ENCODE peak calls at places on chromosomes 16 and 17, in eight cellular contexts. I, A, K, V, P, L, R and Y are unnamed samples.

GRCh38 chr16:86605950-86606349 is 27.6 kb downstream of the FOXL1 start:
- DNase-seq in I (no peak), A (no peak), K (no peak), V (no peak), P (no peak), L (no peak), R (no peak), Y (no peak)

GRCh38 chr16:47917118-47917517 is 238.7 kb downstream of the ABCC12 start:
- DNase-seq in I (no peak), A (no peak), K (no peak), V (no peak), P (no peak), L (no peak), R (no peak), Y (no peak)

GRCh38 chr17:80191192-80191591 is 21.4 kb downstream of the CARD14 start:
- DNase-seq in I (no peak), A (no peak), K (peak; percentile 75), V (no peak), P (no peak), L (no peak), R (no peak), Y (no peak)

GRCh38 chr17:81481011-81481799 is 31.4 kb downstream of the ACTG1 start:
- DNase-seq in I (no peak), A (no peak), K (peak; percentile 77), V (no peak), P (peak; percentile 99), L (peak; percentile 79), R (peak; percentile 75), Y (no peak)

GRCh38 chr17:27485125-27485524 is 28.9 kb downstream of the KSR1 start:
- DNase-seq in I (no peak), A (no peak), K (no peak), V (peak; percentile 8), P (no peak), L (no peak), R (no peak), Y (no peak)

GRCh38 chr17:512926-513325 is 160.3 kb upstream of the RPH3AL start:
- DNase-seq in I (no peak), A (no peak), K (no peak), V (no peak), P (peak; percentile 77), L (no peak), R (peak; percentile 76), Y (no peak)

GRCh38 chr17:11221196-11221595 is 19.8 kb upstream of the SHISA6 start:
- DNase-seq in I (no peak), A (no peak), K (no peak), V (no peak), P (no peak), L (no peak), R (no peak), Y (no peak)

GRCh38 chr16:26012376-26012775 is 320.6 kb downstream of the HS3ST4 start:
- DNase-seq in I (no peak), A (no peak), K (no peak), V (no peak), P (no peak), L (no peak), R (no peak), Y (no peak)

GRCh38 chr16:59683709-59684108 is 949.6 kb upstream of the GOT2 start:
- DNase-seq in I (no peak), A (no peak), K (no peak), V (no peak), P (no peak), L (no peak), R (peak; percentile 20), Y (no peak)

GRCh38 chr16:6265956-6266355 is 1066.7 kb upstream of the RBFOX1 start:
- DNase-seq in I (no peak), A (no peak), K (no peak), V (no peak), P (no peak), L (no peak), R (no peak), Y (no peak)

GRCh38 chr17:17647521-17648178 is 33.6 kb upstream of the RAI1 start:
- DNase-seq in I (no peak), A (no peak), K (no peak), V (no peak), P (no peak), L (peak; percentile 32), R (no peak), Y (no peak)

GRCh38 chr17:79851461-79851817 is 12.2 kb upstream of the CBX4 start:
- DNase-seq in I (no peak), A (peak; percentile 91), K (no peak), V (peak; percentile 90), P (no peak), L (no peak), R (no peak), Y (no peak)

GRCh38 chr16:68404736-68405345 is 43.5 kb downstream of the SMPD3 start:
- DNase-seq in I (no peak), A (no peak), K (no peak), V (no peak), P (no peak), L (no peak), R (no peak), Y (no peak)

GRCh38 chr16:74730049-74730683 is 29.5 kb upstream of the MLKL start:
- DNase-seq in I (no peak), A (no peak), K (no peak), V (peak; percentile 78), P (no peak), L (peak; percentile 53), R (no peak), Y (no peak)

GRCh38 chr16:86508947-86509758 is 1.2 kb upstream of the FOXF1 start:
- DNase-seq in I (no peak), A (peak; percentile 32), K (peak; percentile 63), V (peak; percentile 27), P (no peak), L (peak; percentile 70), R (peak; percentile 86), Y (no peak)

GRCh38 chr17:7495906-7496434 is 11.8 kb downstream of the POLR2A start:
- DNase-seq in I (no peak), A (no peak), K (no peak), V (no peak), P (no peak), L (no peak), R (no peak), Y (no peak)

GRCh38 chr16:19861811-19862327 is 22.8 kb downstream of the GPRC5B start:
- DNase-seq in I (no peak), A (no peak), K (peak; percentile 79), V (no peak), P (no peak), L (no peak), R (no peak), Y (no peak)

GRCh38 chr17:42618442-42619150 is 9.1 kb downstream of the TUBG1 start:
- DNase-seq in I (peak; percentile 97), A (no peak), K (peak; percentile 91), V (peak; percentile 79), P (peak; percentile 55), L (peak; percentile 64), R (no peak), Y (peak; percentile 50)

GRCh38 chr16:81005644-81006471 is 827 bp downstream of the CMC2 start:
- DNase-seq in I (peak; percentile 10), A (peak; percentile 21), K (peak; percentile 46), V (no peak), P (no peak), L (peak; percentile 10), R (peak; percentile 52), Y (no peak)

GRCh38 chr16:86398622-86399021 is 111.7 kb upstream of the FOXF1 start:
- DNase-seq in I (no peak), A (no peak), K (no peak), V (no peak), P (no peak), L (no peak), R (peak; percentile 35), Y (no peak)

GRCh38 chr16:56388209-56388608 is 37.1 kb downstream of the AMFR start:
- DNase-seq in I (no peak), A (no peak), K (no peak), V (no peak), P (no peak), L (no peak), R (peak; percentile 76), Y (no peak)

GRCh38 chr16:35724551-35724950 is 2265.1 kb downstream of the TP53TG3F start:
- DNase-seq in I (no peak), A (no peak), K (no peak), V (no peak), P (no peak), L (no peak), R (no peak), Y (no peak)

DNA sequence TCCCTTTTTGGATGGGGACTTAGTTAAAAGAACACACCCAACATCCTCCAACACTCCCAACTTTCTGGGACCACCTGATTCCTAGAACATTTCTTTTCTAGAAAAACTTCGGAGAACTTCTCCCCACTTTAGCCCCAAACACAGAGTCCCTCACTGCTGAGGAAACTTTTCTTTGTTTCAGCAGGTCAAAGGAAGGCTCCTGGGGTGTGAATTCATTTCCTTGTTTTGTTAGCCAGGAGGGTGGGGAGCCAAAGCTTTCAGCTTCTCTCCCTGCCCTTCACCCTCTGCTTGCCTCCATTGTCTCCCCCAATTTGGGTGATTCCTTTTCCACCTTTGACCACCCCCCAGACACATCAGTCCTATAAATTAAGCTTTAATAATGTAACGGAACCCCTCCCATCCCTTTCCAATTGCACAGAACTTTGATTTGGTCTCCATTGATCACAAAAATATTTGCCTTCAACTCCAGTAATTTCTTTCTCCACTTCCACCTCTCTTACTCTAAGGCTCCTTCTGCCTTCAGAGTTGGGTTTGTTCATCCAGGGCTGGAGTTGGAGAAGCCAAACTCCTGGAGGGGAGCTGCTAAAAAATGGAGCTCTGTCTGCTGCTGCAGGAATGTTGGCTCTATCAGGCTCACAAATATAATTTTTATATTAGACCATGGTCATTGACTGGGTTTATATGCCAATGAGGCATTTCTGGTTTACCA is 10.3 kb downstream of the HOXB4 start:
- DNase-seq in I (no peak), A (no peak), K (no peak), V (no peak), P (no peak), L (no peak), R (no peak), Y (no peak)
- H3K4me1 ChIP-seq in I (no peaks in the 10 kb centered on the region), A (no peaks in the 10 kb centered on the region), K (peaks cover 70% of the 10 kb centered on the region), V (peaks cover 6% of the 10 kb centered on the region), P (peaks cover under 1% of the 10 kb centered on the region), L (peaks cover 20% of the 10 kb centered on the region), R (peaks cover 21% of the 10 kb centered on the region), Y (no peaks in the 10 kb centered on the region)

DNA sequence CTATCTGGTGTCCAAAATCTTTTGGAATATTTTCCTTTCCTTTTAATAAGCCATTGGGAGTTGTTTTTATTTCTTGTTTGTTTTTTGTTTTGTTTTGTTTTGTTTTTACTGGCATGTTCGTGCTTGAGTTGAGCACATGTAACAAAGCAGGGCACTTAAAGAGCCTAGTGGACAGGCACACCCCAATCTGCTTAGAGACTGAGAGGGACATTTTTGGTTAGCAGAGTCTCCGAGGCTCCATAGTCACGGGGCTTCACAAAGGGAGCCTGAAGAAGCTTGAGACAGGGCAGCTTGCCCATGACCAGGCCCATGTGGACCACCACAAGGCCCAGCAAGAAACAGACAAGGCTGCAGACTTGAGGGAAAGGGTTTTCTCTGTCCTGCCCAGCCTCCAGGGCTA is 116.7 kb downstream of the ANKFN1 start:
- DNase-seq in I (no peak), A (no peak), K (no peak), V (no peak), P (no peak), L (no peak), R (no peak), Y (no peak)
- H3K9me2 ChIP-seq in I (no peaks in the 10 kb centered on the region), A (no peaks in the 10 kb centered on the region), K (peaks cover 5% of the 10 kb centered on the region), V (no peaks in the 10 kb centered on the region), P (no peaks in the 10 kb centered on the region), L (no peaks in the 10 kb centered on the region), R (no peaks in the 10 kb centered on the region), Y (no peaks in the 10 kb centered on the region)

GRCh38 chr17:55093358-55093757 is 124.8 kb downstream of the STXBP4 start:
- DNase-seq in I (no peak), A (no peak), K (no peak), V (no peak), P (no peak), L (no peak), R (no peak), Y (no peak)
- H3K4me2 ChIP-seq in I (no peak overlapping the region), A (no peak overlapping the region), K (no peak overlapping the region), V (no peak overlapping the region), P (no peak overlapping the region), L (no peak overlapping the region), R (no peak overlapping the region), Y (no peak overlapping the region)

GRCh38 chr16:71754652-71755051 is 30.2 kb upstream of the PHLPP2 start:
- DNase-seq in I (no peak), A (no peak), K (no peak), V (no peak), P (no peak), L (no peak), R (no peak), Y (no peak)
- H3K4me1 ChIP-seq in I (no peaks in the 10 kb centered on the region), A (no peaks in the 10 kb centered on the region), K (no peaks in the 10 kb centered on the region), V (no peaks in the 10 kb centered on the region), P (no peaks in the 10 kb centered on the region), L (no peaks in the 10 kb centered on the region), R (no peaks in the 10 kb centered on the region), Y (no peaks in the 10 kb centered on the region)